ENCODE peak calls at places on chromosome 20, in seven cellular contexts. One of them, this sample, is unnamed.

GRCh38 chr20:4835244-4836177 is 113.8 kb downstream of the PRND start:
- DNase-seq in lower leg skin: peak
- DNase-seq in neural progenitor cell: no peak
- DNase-seq in hepatocyte: peak
- DNase-seq in neural crest cell: no peak
- DNase-seq in uterus: peak
- DNase-seq in PC-3: no peak
- DNase-seq in this sample: no peak

GRCh38 chr20:50172347-50173013 is 18.1 kb upstream of the CEBPB start:
- DNase-seq in lower leg skin: peak
- DNase-seq in neural progenitor cell: peak
- DNase-seq in hepatocyte: peak
- DNase-seq in neural crest cell: peak
- DNase-seq in uterus: peak
- DNase-seq in PC-3: no peak
- DNase-seq in this sample: no peak

GRCh38 chr20:43533060-43533459 is 25.6 kb downstream of the L3MBTL1 start:
- DNase-seq in lower leg skin: no peak
- DNase-seq in neural progenitor cell: no peak
- DNase-seq in hepatocyte: no peak
- DNase-seq in neural crest cell: no peak
- DNase-seq in uterus: no peak
- DNase-seq in PC-3: no peak
- DNase-seq in this sample: no peak

GRCh38 chr20:16749573-16749972 is 1.4 kb downstream of the OTOR start:
- DNase-seq in lower leg skin: no peak
- DNase-seq in neural progenitor cell: peak
- DNase-seq in hepatocyte: no peak
- DNase-seq in neural crest cell: peak
- DNase-seq in uterus: no peak
- DNase-seq in PC-3: no peak
- DNase-seq in this sample: no peak

GRCh38 chr20:49475979-49476378 is 6.5 kb downstream of the KCNB1 start:
- DNase-seq in lower leg skin: no peak
- DNase-seq in neural progenitor cell: no peak
- DNase-seq in hepatocyte: peak
- DNase-seq in neural crest cell: no peak
- DNase-seq in uterus: no peak
- DNase-seq in PC-3: no peak
- DNase-seq in this sample: no peak

GRCh38 chr20:45735552-45735951 is 13.4 kb downstream of the SPINT4 start:
- DNase-seq in lower leg skin: no peak
- DNase-seq in neural progenitor cell: no peak
- DNase-seq in hepatocyte: no peak
- DNase-seq in neural crest cell: no peak
- DNase-seq in uterus: no peak
- DNase-seq in PC-3: no peak
- DNase-seq in this sample: no peak

GRCh38 chr20:53769041-53769440 is 175.4 kb upstream of the ZNF217 start:
- DNase-seq in lower leg skin: no peak
- DNase-seq in neural progenitor cell: no peak
- DNase-seq in hepatocyte: no peak
- DNase-seq in neural crest cell: no peak
- DNase-seq in uterus: no peak
- DNase-seq in PC-3: peak
- DNase-seq in this sample: no peak

GRCh38 chr20:18363708-18364107 is 75.4 kb downstream of the ZNF133 start:
- DNase-seq in lower leg skin: no peak
- DNase-seq in neural progenitor cell: no peak
- DNase-seq in hepatocyte: no peak
- DNase-seq in neural crest cell: no peak
- DNase-seq in uterus: no peak
- DNase-seq in PC-3: no peak
- DNase-seq in this sample: no peak

GRCh38 chr20:1298166-1298565 is 30.8 kb downstream of the SDCBP2 start:
- DNase-seq in lower leg skin: no peak
- DNase-seq in neural progenitor cell: no peak
- DNase-seq in hepatocyte: no peak
- DNase-seq in neural crest cell: no peak
- DNase-seq in uterus: no peak
- DNase-seq in PC-3: no peak
- DNase-seq in this sample: no peak

GRCh38 chr20:56442381-56443365 is 25.8 kb upstream of the RTF2 start:
- DNase-seq in lower leg skin: no peak
- DNase-seq in neural progenitor cell: no peak
- DNase-seq in hepatocyte: no peak
- DNase-seq in neural crest cell: no peak
- DNase-seq in uterus: no peak
- DNase-seq in PC-3: no peak
- DNase-seq in this sample: no peak

GRCh38 chr20:8909596-8909995 is 159.3 kb upstream of the PLCB4 start:
- DNase-seq in lower leg skin: no peak
- DNase-seq in neural progenitor cell: no peak
- DNase-seq in hepatocyte: no peak
- DNase-seq in neural crest cell: no peak
- DNase-seq in uterus: no peak
- DNase-seq in PC-3: no peak
- DNase-seq in this sample: no peak

DNA sequence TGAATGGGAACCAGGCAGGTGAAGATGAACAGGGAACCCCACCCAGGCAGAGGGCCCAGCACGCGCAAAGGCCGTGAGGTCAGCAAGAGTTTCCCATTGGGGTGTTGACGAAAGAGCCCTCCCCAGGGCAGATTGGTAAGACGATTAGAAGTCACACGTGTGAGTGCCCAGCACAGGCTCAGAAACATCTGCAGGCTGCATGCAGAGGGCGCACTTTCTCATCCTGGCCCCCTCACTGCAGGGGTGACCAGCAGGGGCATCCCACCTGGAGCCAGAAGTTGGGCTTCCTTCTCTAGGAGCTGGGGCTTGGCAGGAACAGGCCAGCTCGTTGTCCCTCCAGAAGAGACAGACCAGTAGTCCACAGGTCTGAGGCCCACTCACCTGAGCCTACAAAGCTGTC is 38.4 kb downstream of the VSTM2L start:
- DNase-seq in lower leg skin: no peak
- DNase-seq in neural progenitor cell: peak
- DNase-seq in hepatocyte: no peak
- DNase-seq in neural crest cell: no peak
- DNase-seq in uterus: no peak
- DNase-seq in PC-3: peak
- DNase-seq in this sample: no peak
- TF ChIP-seq CTCF in lower leg skin: no peak
- TF ChIP-seq CTCF in neural progenitor cell: peak
- TF ChIP-seq CTCF in hepatocyte: peak
- TF ChIP-seq CTCF in neural crest cell: peak
- TF ChIP-seq CTCF in uterus: no peak
- TF ChIP-seq CTCF in PC-3: peak
- TF ChIP-seq CTCF in this sample: peak

GRCh38 chr20:3811421-3812258 is 8.7 kb upstream of the AP5S1 start:
- DNase-seq in lower leg skin: peak
- DNase-seq in neural progenitor cell: no peak
- DNase-seq in hepatocyte: peak
- DNase-seq in neural crest cell: no peak
- DNase-seq in uterus: peak
- DNase-seq in PC-3: peak
- DNase-seq in this sample: peak
- TF ChIP-seq CTCF in lower leg skin: no peak
- TF ChIP-seq CTCF in neural progenitor cell: no peak
- TF ChIP-seq CTCF in hepatocyte: no peak
- TF ChIP-seq CTCF in neural crest cell: no peak
- TF ChIP-seq CTCF in uterus: no peak
- TF ChIP-seq CTCF in PC-3: no peak
- TF ChIP-seq CTCF in this sample: no peak

GRCh38 chr20:57514273-57514751 is 10.6 kb downstream of the CTCFL start:
- DNase-seq in lower leg skin: peak
- DNase-seq in neural progenitor cell: peak
- DNase-seq in hepatocyte: peak
- DNase-seq in neural crest cell: peak
- DNase-seq in uterus: peak
- DNase-seq in PC-3: peak
- DNase-seq in this sample: no peak
- TF ChIP-seq CTCF in lower leg skin: no peak
- TF ChIP-seq CTCF in neural progenitor cell: peak
- TF ChIP-seq CTCF in hepatocyte: peak
- TF ChIP-seq CTCF in neural crest cell: peak
- TF ChIP-seq CTCF in uterus: peak
- TF ChIP-seq CTCF in PC-3: peak
- TF ChIP-seq CTCF in this sample: peak

GRCh38 chr20:19834783-19835182 is 76.7 kb downstream of the RIN2 start:
- DNase-seq in lower leg skin: no peak
- DNase-seq in neural progenitor cell: no peak
- DNase-seq in hepatocyte: no peak
- DNase-seq in neural crest cell: no peak
- DNase-seq in uterus: no peak
- DNase-seq in PC-3: no peak
- DNase-seq in this sample: no peak
- TF ChIP-seq CTCF in lower leg skin: no peak
- TF ChIP-seq CTCF in neural progenitor cell: no peak
- TF ChIP-seq CTCF in hepatocyte: no peak
- TF ChIP-seq CTCF in neural crest cell: no peak
- TF ChIP-seq CTCF in uterus: no peak
- TF ChIP-seq CTCF in PC-3: no peak
- TF ChIP-seq CTCF in this sample: no peak

This sample was measured in osteocyte.